ENCODE peak calls at places on chromosomes 1 and 21, in seven cellular contexts. C is fibroblast of mammary gland, U is uterus, D is T follicular helper cell, O is GM03348, Z is lung, L is psoas muscle. R is an unnamed sample.

GRCh38 chr1:74485622-74486021 is 26.8 kb downstream of the LRRC53 start:
- DNase-seq in C (peak), O (no peak), Z (no peak), U (no peak), L (no peak), D (no peak), R (no peak)

GRCh38 chr1:188128761-188129160 is 1300.0 kb downstream of the PLA2G4A start:
- DNase-seq in O (no peak), Z (no peak), C (peak), D (no peak), L (no peak), U (no peak), R (no peak)

GRCh38 chr1:115980998-115981993 is 5.0 kb downstream of the SLC22A15 start:
- DNase-seq in D (no peak), O (peak), U (no peak), Z (no peak), L (no peak), C (peak), R (no peak)

GRCh38 chr1:18946550-18947381 is 9.7 kb downstream of the IFFO2 start:
- DNase-seq in U (no peak), D (no peak), L (no peak), O (no peak), C (no peak), Z (no peak), R (no peak)

GRCh38 chr1:175373786-175374623 is 181.4 kb upstream of the KIAA0040 start:
- DNase-seq in D (no peak), O (peak), C (no peak), Z (no peak), L (no peak), U (peak), R (no peak)

GRCh38 chr1:63103682-63104081 is 218.7 kb upstream of the FOXD3 start:
- DNase-seq in O (no peak), L (no peak), Z (no peak), D (no peak), C (no peak), U (no peak), R (no peak)

GRCh38 chr1:115649964-115650363 is 8.2 kb downstream of the VANGL1 start:
- DNase-seq in Z (no peak), C (no peak), U (no peak), D (no peak), O (peak), L (no peak), R (no peak)

GRCh38 chr1:94772840-94773239 is 47.3 kb upstream of the SLC44A3 start:
- DNase-seq in Z (no peak), U (no peak), O (no peak), C (no peak), D (no peak), L (no peak), R (no peak)

GRCh38 chr21:31750843-31751242 is 18.9 kb upstream of the SCAF4 start:
- DNase-seq in D (no peak), U (no peak), Z (no peak), O (no peak), L (no peak), C (peak), R (no peak)

GRCh38 chr1:225341642-225342041 is 86.2 kb downstream of the LBR start:
- DNase-seq in O (no peak), Z (no peak), C (no peak), D (no peak), U (no peak), L (no peak), R (no peak)

GRCh38 chr1:31785020-31785946 is 21.1 kb upstream of the ADGRB2 start:
- DNase-seq in O (no peak), L (peak), C (no peak), D (no peak), U (peak), Z (no peak), R (no peak)

GRCh38 chr1:116494351-116494692 is 76.5 kb downstream of the CD58 start:
- DNase-seq in C (no peak), O (no peak), D (no peak), L (no peak), Z (no peak), U (no peak), R (no peak)

GRCh38 chr1:23585321-23586022 is 26.2 kb upstream of the ID3 start:
- DNase-seq in O (peak), L (peak), U (peak), Z (no peak), C (peak), D (no peak), R (no peak)

GRCh38 chr1:233025566-233025965 is 75.2 kb downstream of the NTPCR start:
- DNase-seq in C (no peak), Z (no peak), L (no peak), O (no peak), D (no peak), U (no peak), R (no peak)

GRCh38 chr1:157133431-157133830 is 4.8 kb downstream of the ETV3 start:
- DNase-seq in L (no peak), Z (no peak), C (no peak), O (no peak), D (no peak), U (no peak), R (no peak)

GRCh38 chr21:29261555-29262540 is 36.9 kb upstream of the BACH1 start:
- DNase-seq in Z (no peak), O (no peak), L (no peak), C (no peak), U (no peak), D (no peak), R (no peak)

GRCh38 chr1:5404412-5405203 is 587.6 kb downstream of the NPHP4 start:
- DNase-seq in L (no peak), Z (no peak), U (no peak), D (no peak), O (no peak), C (no peak), R (no peak)

GRCh38 chr21:38236232-38236631 is 20.6 kb upstream of the KCNJ15 start:
- DNase-seq in U (no peak), Z (no peak), O (peak), D (no peak), C (no peak), L (no peak), R (no peak)

GRCh38 chr1:158087320-158087927 is 93.3 kb upstream of the CD1D start:
- DNase-seq in Z (peak), U (peak), L (no peak), D (no peak), C (peak), O (peak), R (peak)

GRCh38 chr1:14877224-14877623 is 276.3 kb upstream of the TMEM51 start:
- DNase-seq in L (no peak), Z (no peak), D (no peak), C (no peak), O (no peak), U (no peak), R (no peak)

GRCh38 chr1:6361124-6361775 is 32.3 kb downstream of the ACOT7 start:
- DNase-seq in C (no peak), Z (no peak), O (no peak), U (no peak), L (no peak), D (no peak), R (no peak)

GRCh38 chr1:59128239-59128736 is 168.6 kb upstream of the FGGY start:
- DNase-seq in U (no peak), Z (no peak), C (peak), O (peak), L (no peak), D (no peak), R (no peak)

GRCh38 chr1:225685476-225686176 is 32.7 kb upstream of the ENAH start:
- DNase-seq in U (no peak), C (peak), Z (no peak), O (no peak), L (no peak), D (no peak), R (no peak)